ENCODE peak calls at places on chromosomes 11 and 22, in six cellular contexts. X is PC-3, L is ovary, M is iris pigment epithelial cell, C is hypothalamus, E is mesothelial cell of epicardium. J is an unnamed sample.

GRCh38 chr22:25363474-25363873 is 144.0 kb downstream of the CRYBB2 start:
- DNase-seq in X (no peak), L (no peak), M (no peak), C (no peak), E (no peak), J (no peak)

GRCh38 chr11:48210052-48210451 is 6.6 kb upstream of the OR4B1 start:
- DNase-seq in X (peak; percentile 35), L (no peak), M (peak; percentile 5), C (no peak), E (no peak), J (no peak)

GRCh38 chr11:78660451-78660850 is 85.8 kb upstream of the NARS2 start:
- DNase-seq in X (no peak), L (no peak), M (peak; percentile 18), C (no peak), E (no peak), J (no peak)

GRCh38 chr22:42769574-42770447 is 49.1 kb upstream of the A4GALT start:
- DNase-seq in X (no peak), L (peak; percentile 86), M (peak; percentile 91), C (no peak), E (no peak), J (peak; percentile 35)

GRCh38 chr11:10973416-10973815 is 115.6 kb upstream of the ZBED5 start:
- DNase-seq in X (no peak), L (no peak), M (no peak), C (no peak), E (no peak), J (no peak)

GRCh38 chr11:62574363-62575057 is 819 bp upstream of the EEF1G start:
- DNase-seq in X (peak; percentile 29), L (peak; percentile 71), M (no peak), C (peak; percentile 48), E (peak; percentile 52), J (no peak)

GRCh38 chr11:132655187-132655855 is 877.0 kb downstream of the OPCML start:
- DNase-seq in X (no peak), L (no peak), M (no peak), C (no peak), E (no peak), J (no peak)

GRCh38 chr11:72831521-72832300 is 17.5 kb downstream of the ATG16L2 start:
- DNase-seq in X (peak; percentile 76), L (peak; percentile 89), M (peak; percentile 70), C (peak; percentile 69), E (peak; percentile 84), J (peak; percentile 66)

GRCh38 chr22:41682033-41682807 is 6.4 kb downstream of the SNU13 start:
- DNase-seq in X (peak; percentile 85), L (peak; percentile 92), M (peak; percentile 88), C (peak; percentile 45), E (peak; percentile 94), J (peak; percentile 94)

GRCh38 chr11:96012086-96012824 is 88.3 kb upstream of the MTMR2 start:
- DNase-seq in X (peak; percentile 58), L (no peak), M (peak; percentile 86), C (peak; percentile 50), E (no peak), J (peak; percentile 15)

GRCh38 chr11:57357827-57358226 is 19.7 kb downstream of the P2RX3 start:
- DNase-seq in X (no peak), L (no peak), M (peak; percentile 50), C (no peak), E (no peak), J (no peak)

GRCh38 chr11:122172352-122173073 is 56.5 kb upstream of the BLID start:
- DNase-seq in X (peak; percentile 79), L (no peak), M (peak; percentile 73), C (no peak), E (no peak), J (no peak)

GRCh38 chr22:50695421-50696250 is 23.0 kb downstream of the SHANK3 start:
- DNase-seq in X (no peak), L (no peak), M (no peak), C (no peak), E (no peak), J (no peak)

GRCh38 chr11:59756845-59757244 is 1.7 kb downstream of the STX3 start:
- DNase-seq in X (peak; percentile 93), L (no peak), M (peak; percentile 41), C (no peak), E (no peak), J (peak; percentile 57)

GRCh38 chr11:111909378-111909777 is 2.2 kb downstream of the CRYAB start:
- DNase-seq in X (no peak), L (no peak), M (no peak), C (no peak), E (no peak), J (no peak)

GRCh38 chr11:79413258-79413657 is 27.6 kb downstream of the TENM4 start:
- DNase-seq in X (no peak), L (peak; percentile 94), M (peak; percentile 88), C (no peak), E (peak; percentile 46), J (no peak)

GRCh38 chr11:32779131-32779530 is 15.3 kb downstream of the CCDC73 start:
- DNase-seq in X (no peak), L (no peak), M (no peak), C (no peak), E (no peak), J (no peak)

GRCh38 chr11:31798057-31799035 is 12.8 kb downstream of the PAX6 start:
- DNase-seq in X (no peak), L (no peak), M (no peak), C (no peak), E (peak; percentile 59), J (peak; percentile 13)

GRCh38 chr11:79013509-79013908 is 427.3 kb downstream of the TENM4 start:
- DNase-seq in X (peak; percentile 18), L (no peak), M (no peak), C (no peak), E (no peak), J (no peak)

GRCh38 chr11:84140386-84141169 is 854.4 kb upstream of the CCDC90B start:
- DNase-seq in X (no peak), L (no peak), M (no peak), C (no peak), E (no peak), J (no peak)

GRCh38 chr11:72808415-72808814 is 5.8 kb upstream of the ATG16L2 start:
- DNase-seq in X (no peak), L (no peak), M (peak; percentile 49), C (no peak), E (no peak), J (no peak)

J was measured in erythroblast.